ENCODE peak calls at places on chromosomes 13 and 19, in six cellular contexts. M is lower leg skin, H is stomach, T is cardiac fibroblast, F is esophagus squamous epithelium, X is cardiac muscle cell. E is an unnamed sample.

GRCh38 chr13:34156841-34157365 is 339.0 kb downstream of the RFC3 start:
- DNase-seq in M (peak), H (peak), T (peak), F (no peak), X (no peak), E (peak)

GRCh38 chr13:102812616-102813287 is 13.8 kb downstream of the BIVM start:
- DNase-seq in M (no peak), H (no peak), T (peak), F (no peak), X (no peak), E (peak)

GRCh38 chr19:3923912-3924311 is 9.0 kb upstream of the NMRK2 start:
- DNase-seq in M (no peak), H (no peak), T (no peak), F (no peak), X (no peak), E (no peak)

GRCh38 chr13:112734696-112735547 is 45.1 kb downstream of the ATP11A start:
- DNase-seq in M (no peak), H (no peak), T (no peak), F (no peak), X (no peak), E (no peak)

GRCh38 chr19:5645409-5645808 is 22.5 kb downstream of the SAFB start:
- DNase-seq in M (no peak), H (no peak), T (no peak), F (no peak), X (no peak), E (no peak)

GRCh38 chr13:92103673-92104296 is 705.4 kb downstream of the GPC5 start:
- DNase-seq in M (no peak), H (no peak), T (no peak), F (no peak), X (peak), E (peak)

GRCh38 chr19:7456964-7457541 is 31.8 kb downstream of the PEX11G start:
- DNase-seq in M (no peak), H (no peak), T (peak), F (no peak), X (no peak), E (no peak)

GRCh38 chr19:54164369-54165068 is 5.0 kb upstream of the LENG1 start:
- DNase-seq in M (no peak), H (peak), T (peak), F (no peak), X (peak), E (peak)

GRCh38 chr13:96821381-96821780 is 172.9 kb downstream of the OXGR1 start:
- DNase-seq in M (no peak), H (no peak), T (peak), F (no peak), X (no peak), E (no peak)

GRCh38 chr19:12864721-12865715 is 16.2 kb downstream of the DNASE2 start:
- DNase-seq in M (no peak), H (peak), T (no peak), F (no peak), X (no peak), E (no peak)
- TF ChIP-seq CTCF in M (no peak), H (peak), T (no peak), F (no peak), X (no peak), E (no peak)

GRCh38 chr19:18613589-18614234 is 1.0 kb downstream of the TMEM59L start:
- DNase-seq in M (no peak), H (no peak), T (no peak), F (no peak), X (no peak), E (no peak)
- H3K4me3 ChIP-seq in M (no peak), H (no peak), T (no peak), F (no peak), X (no peak), E (no peak)

GRCh38 chr19:30694156-30694555 is 322.0 kb downstream of the ZNF536 start:
- DNase-seq in M (no peak), H (no peak), T (no peak), F (no peak), X (no peak), E (no peak)

GRCh38 chr19:30693179-30693578 is 321.0 kb downstream of the ZNF536 start:
- DNase-seq in M (no peak), H (no peak), T (no peak), F (no peak), X (no peak), E (no peak)

GRCh38 chr19:30692517-30692870 is 320.3 kb downstream of the ZNF536 start:
- DNase-seq in M (no peak), H (no peak), T (no peak), F (no peak), X (no peak), E (no peak)

GRCh38 chr19:30696514-30696913 is 324.3 kb downstream of the ZNF536 start:
- DNase-seq in M (no peak), H (no peak), T (no peak), F (no peak), X (peak), E (no peak)

DNA sequence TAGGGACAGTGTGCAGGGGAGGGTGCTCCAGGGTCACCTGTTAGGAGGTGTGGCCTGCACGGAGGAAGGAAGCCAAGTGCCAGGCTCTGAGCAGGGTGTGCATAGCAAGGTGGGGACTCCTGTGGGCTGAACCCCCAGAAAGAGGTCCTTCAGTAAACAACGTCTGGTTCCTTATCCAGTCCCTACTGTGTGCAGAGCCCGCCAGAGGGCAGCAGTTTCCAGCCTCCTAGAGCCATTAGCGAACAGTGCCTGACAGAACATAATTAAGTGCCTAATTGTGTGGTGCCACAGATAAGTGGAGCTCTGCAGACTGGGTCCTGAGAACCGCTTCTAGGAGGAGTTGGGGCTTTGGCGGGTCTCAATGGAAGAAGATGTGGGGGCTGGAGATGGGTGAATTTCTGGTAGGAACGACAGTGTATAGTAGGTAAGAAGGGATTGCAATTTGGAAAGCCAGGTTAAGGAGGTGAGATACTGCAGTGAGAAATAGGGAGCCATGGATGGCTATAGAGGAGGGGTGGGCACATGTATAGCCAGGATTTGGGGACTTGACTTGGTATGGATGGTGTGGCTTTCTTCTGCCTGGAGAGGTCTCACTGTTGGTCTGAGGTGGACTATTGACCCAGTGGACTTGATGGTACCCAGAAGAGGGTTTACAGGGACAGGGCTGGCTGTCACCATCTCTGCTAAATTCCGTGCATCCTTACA is 323.1 kb downstream of the ZNF536 start:
- DNase-seq in M (no peak), H (no peak), T (no peak), F (no peak), X (peak), E (no peak)
- TF ChIP-seq CTCF in M (no peak), H (no peak), T (no peak), F (no peak), X (no peak), E (no peak)

GRCh38 chr19:16216744-16217670 is 19.3 kb downstream of the AP1M1 start:
- DNase-seq in M (no peak), H (no peak), T (no peak), F (no peak), X (no peak), E (no peak)
- H3K4me3 ChIP-seq in M (no peak), H (no peak), T (no peak), F (no peak), X (no peak), E (no peak)

E was measured in fibroblast of villous mesenchyme.